ENCODE peak calls at places on chromosomes 2 and 18, in six cellular contexts. J is right atrium auricular region, E is left lung, Q is cardiac muscle cell, N is A549, W is NT2/D1. V is an unnamed sample. For H3K9me3, the result is how much of the 10 kb centered on the place peaks cover.

GRCh38 chr2:207474871-207475485 is 54.8 kb upstream of the CREB1 start:
- DNase-seq in J (no peak), Q (peak), N (no peak), W (peak), E (no peak), V (peak)

GRCh38 chr2:179264238-179265081 is at the start of gene SESTD1:
- DNase-seq in E (peak), J (no peak), N (peak), W (peak), Q (peak), V (peak)

GRCh38 chr2:205680067-205680466 is 2.2 kb upstream of the NRP2 start:
- DNase-seq in J (no peak), W (peak), Q (peak), N (peak), E (no peak), V (peak)

GRCh38 chr2:147495741-147496140 is 349.1 kb upstream of the ACVR2A start:
- DNase-seq in E (no peak), W (no peak), Q (no peak), J (no peak), N (no peak), V (no peak)

GRCh38 chr2:2846379-2847130 is 515.5 kb upstream of the MYT1L start:
- DNase-seq in E (no peak), Q (peak), N (no peak), J (no peak), W (no peak), V (no peak)

GRCh38 chr18:48004577-48004976 is 74.1 kb upstream of the SMAD2 start:
- DNase-seq in Q (no peak), W (no peak), E (no peak), N (no peak), J (no peak), V (no peak)

GRCh38 chr2:12110074-12110473 is 363.6 kb downstream of the LPIN1 start:
- DNase-seq in Q (no peak), E (no peak), N (no peak), J (no peak), W (no peak), V (peak)

GRCh38 chr2:17912266-17912691 is 33.8 kb downstream of the KCNS3 start:
- DNase-seq in N (no peak), Q (peak), E (no peak), W (no peak), J (no peak), V (no peak)

GRCh38 chr2:182821172-182821571 is 45.3 kb downstream of the FRZB start:
- DNase-seq in E (no peak), Q (no peak), J (no peak), W (no peak), N (no peak), V (no peak)

GRCh38 chr18:10973579-10974260 is 175.6 kb downstream of the PIEZO2 start:
- DNase-seq in Q (no peak), J (no peak), W (no peak), N (peak), E (no peak), V (no peak)

GRCh38 chr2:109611467-109612095 is 2.2 kb downstream of the SEPTIN10 start:
- DNase-seq in E (no peak), N (no peak), W (no peak), J (no peak), Q (no peak), V (no peak)

GRCh38 chr2:226772389-226773179 is 27.0 kb downstream of the IRS1 start:
- DNase-seq in Q (peak), N (no peak), W (no peak), J (no peak), E (no peak), V (no peak)

GRCh38 chr2:75558786-75559428 is 1.8 kb downstream of the EVA1A start:
- DNase-seq in Q (no peak), J (no peak), W (no peak), N (no peak), E (no peak), V (peak)

GRCh38 chr18:49023938-49024341 is 73.2 kb upstream of the SMAD7 start:
- DNase-seq in Q (no peak), N (no peak), J (peak), W (no peak), E (no peak), V (no peak)

GRCh38 chr2:54558188-54558975 is 102.3 kb downstream of the SPTBN1 start:
- DNase-seq in W (peak), Q (peak), E (peak), N (peak), J (peak), V (peak)

GRCh38 chr2:20479835-20480234 is 33.0 kb downstream of the RHOB start:
- DNase-seq in J (no peak), Q (no peak), W (no peak), E (no peak), N (no peak), V (no peak)

GRCh38 chr2:181203412-181203811 is 223.0 kb downstream of the UBE2E3 start:
- DNase-seq in Q (no peak), N (peak), W (peak), J (no peak), E (no peak), V (no peak)

GRCh38 chr2:108399479-108399878 is 21.7 kb downstream of the SULT1C4 start:
- DNase-seq in N (no peak), E (no peak), W (no peak), J (no peak), Q (no peak), V (no peak)

GRCh38 chr18:50662177-50662576 is 102.3 kb downstream of the MAPK4 start:
- DNase-seq in E (no peak), Q (no peak), J (no peak), N (no peak), W (no peak), V (no peak)

GRCh38 chr18:36673452-36673851 is 155.3 kb downstream of the TPGS2 start:
- DNase-seq in E (no peak), J (no peak), Q (no peak), N (no peak), W (no peak), V (no peak)

GRCh38 chr2:3461781-3462492 is 57.4 kb downstream of the ADI1 start:
- DNase-seq in J (no peak), Q (peak), N (peak), W (no peak), E (peak), V (peak)

GRCh38 chr18:23401400-23402347 is 51.4 kb upstream of the RIOK3 start:
- DNase-seq in E (no peak), Q (peak), J (no peak), N (no peak), W (peak), V (no peak)

GRCh38 chr18:31197676-31198075 is 35.0 kb upstream of the DSC1 start:
- DNase-seq in E (no peak), Q (no peak), N (peak), W (no peak), J (no peak), V (no peak)

GRCh38 chr2:233480490-233481202 is 85.9 kb downstream of the USP40 start:
- DNase-seq in J (no peak), E (peak), N (no peak), W (no peak), Q (no peak), V (no peak)

GRCh38 chr2:208880171-208880570 is 473.6 kb downstream of the PTH2R start:
- DNase-seq in Q (no peak), E (no peak), N (no peak), W (no peak), J (no peak), V (no peak)

GRCh38 chr2:10438688-10439087 is 9.4 kb downstream of the ODC1 start:
- DNase-seq in W (no peak), E (no peak), Q (no peak), N (no peak), J (no peak), V (no peak)

GRCh38 chr2:218867900-218868299 is 8.3 kb downstream of the WNT6 start:
- DNase-seq in J (no peak), W (no peak), N (no peak), E (no peak), Q (no peak), V (no peak)

GRCh38 chr2:206527153-206527552 is 83.8 kb downstream of the ADAM23 start:
- DNase-seq in J (no peak), W (no peak), E (no peak), Q (no peak), N (no peak), V (no peak)

GRCh38 chr2:62596061-62596658 is 90.2 kb upstream of the TMEM17 start:
- DNase-seq in E (no peak), W (no peak), J (no peak), N (no peak), Q (no peak), V (no peak)

GRCh38 chr2:28401948-28402550 is 9.4 kb downstream of the FOSL2 start:
- DNase-seq in N (no peak), W (no peak), E (peak), J (no peak), Q (no peak), V (no peak)

GRCh38 chr2:32977228-32977758 is 30.5 kb downstream of the LTBP1 start:
- DNase-seq in E (no peak), N (no peak), W (no peak), Q (no peak), J (peak), V (no peak)

GRCh38 chr18:78727057-78727739 is 252.4 kb upstream of the SALL3 start:
- DNase-seq in Q (no peak), J (no peak), N (no peak), W (no peak), E (no peak), V (no peak)

GRCh38 chr18:78729099-78729467 is 250.5 kb upstream of the SALL3 start:
- DNase-seq in Q (no peak), J (no peak), E (no peak), W (no peak), N (no peak), V (no peak)

GRCh38 chr18:78726326-78727056 is 253.1 kb upstream of the SALL3 start:
- DNase-seq in J (no peak), N (no peak), W (no peak), Q (no peak), E (no peak), V (no peak)

GRCh38 chr18:78728301-78729098 is 251.1 kb upstream of the SALL3 start:
- DNase-seq in E (no peak), N (no peak), W (no peak), J (no peak), Q (no peak), V (no peak)

GRCh38 chr18:78727877-78728276 is 251.7 kb upstream of the SALL3 start:
- DNase-seq in J (no peak), E (no peak), N (no peak), Q (no peak), W (no peak), V (no peak)
- H3K9me3 ChIP-seq in J (under half), E (under half), N (under half), Q (under half), W (under half), V (under half)

DNA sequence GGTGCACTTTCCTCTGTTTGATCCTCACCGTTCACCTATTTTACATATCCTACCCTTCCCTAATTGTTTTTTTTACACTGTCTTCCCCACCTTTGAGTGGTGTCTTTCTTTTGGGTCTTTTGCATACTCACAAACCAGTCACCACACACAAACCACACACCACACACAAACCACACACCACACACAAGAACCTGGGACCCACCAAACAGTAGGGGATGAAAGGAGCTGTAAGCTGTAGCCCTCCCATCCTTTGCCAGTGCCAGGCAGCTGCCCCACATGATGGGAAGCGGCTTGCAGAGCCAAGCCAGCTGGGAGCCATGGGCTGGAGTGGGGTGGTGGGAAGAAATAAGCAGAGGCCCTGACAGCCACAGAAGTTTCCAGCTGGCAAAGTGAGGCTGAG is 38.9 kb upstream of the MSH6 start:
- DNase-seq in J (no peak), N (no peak), W (no peak), Q (no peak), E (no peak), V (peak)
- H3K9me3 ChIP-seq in J (under half), N (under half), W (under half), Q (under half), E (under half), V (under half)

GRCh38 chr18:37958499-37958898 is 392.9 kb upstream of the CELF4 start:
- DNase-seq in N (no peak), Q (no peak), J (no peak), W (no peak), E (no peak), V (no peak)
- H3K9me3 ChIP-seq in N (under half), Q (under half), J (under half), W (under half), E (under half), V (under half)

DNA sequence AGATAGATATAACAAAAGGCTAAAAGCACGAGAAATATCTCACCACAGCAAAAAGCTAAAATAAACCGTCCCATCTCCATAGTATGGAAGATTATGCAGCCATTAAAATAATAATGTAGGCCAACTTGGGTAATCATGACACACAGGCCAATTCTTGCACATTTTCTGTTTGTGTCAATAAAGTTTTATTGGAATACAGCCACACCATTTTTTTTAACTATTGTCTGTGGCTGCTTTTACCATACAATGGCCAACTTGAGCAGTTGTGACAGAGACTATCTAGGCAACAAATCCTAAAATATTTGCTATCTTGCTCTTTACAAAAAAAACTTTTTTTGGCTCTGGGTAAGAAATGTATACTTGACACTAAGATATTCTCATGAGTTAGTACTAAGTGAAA is 212.5 kb downstream of the LRRTM4 start:
- DNase-seq in E (no peak), J (no peak), N (no peak), W (no peak), Q (no peak), V (no peak)
- H3K9me3 ChIP-seq in E (under half), J (under half), N (under half), W (under half), Q (under half), V (under half)

GRCh38 chr2:89818873-89819272 is 1127.4 kb downstream of the RPIA start:
- DNase-seq in N (no peak), J (no peak), E (no peak), W (no peak), Q (no peak), V (no peak)
- H3K9me3 ChIP-seq in N (under half), J (half or more), E (half or more), W (half or more), Q (half or more), V (half or more)

GRCh38 chr18:71001597-71001996 is 712.8 kb downstream of the SOCS6 start:
- DNase-seq in J (no peak), N (no peak), Q (no peak), E (no peak), W (no peak), V (no peak)
- H3K9me3 ChIP-seq in J (under half), N (under half), Q (under half), E (under half), W (under half), V (under half)

DNA sequence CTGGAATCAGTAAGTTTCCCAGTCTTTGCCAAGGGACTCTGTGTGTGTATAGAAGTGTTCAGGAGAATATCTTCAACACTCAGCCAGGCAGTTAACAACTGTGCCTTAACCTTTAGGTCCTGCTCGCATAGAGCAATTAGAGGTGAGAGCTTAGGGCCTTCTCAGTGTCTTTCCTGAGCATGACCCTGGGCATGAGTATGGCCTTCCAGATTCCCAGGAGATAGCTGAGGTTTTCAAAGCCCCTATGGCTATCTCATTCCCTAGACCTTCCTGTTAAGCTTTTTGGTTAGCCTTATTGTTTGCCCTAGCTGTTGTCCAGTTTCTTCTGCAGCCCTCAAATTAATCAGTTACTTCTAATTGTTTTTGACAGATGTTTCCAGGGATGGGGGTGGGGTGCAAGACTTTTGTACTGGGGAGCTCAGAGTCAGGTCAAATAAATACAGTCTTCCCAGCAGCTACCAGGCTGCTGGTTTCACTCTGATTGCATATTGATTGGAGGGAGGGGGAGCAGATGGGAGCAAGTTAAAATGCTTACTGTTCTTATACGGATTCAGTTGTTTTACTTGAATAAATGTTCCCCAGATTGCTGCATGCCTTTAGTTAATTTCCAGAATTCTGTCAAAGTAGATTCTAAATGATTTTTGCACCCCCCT is 23.1 kb downstream of the PDK1 start:
- DNase-seq in J (no peak), W (no peak), Q (no peak), E (no peak), N (no peak), V (no peak)
- H3K9me3 ChIP-seq in J (under half), W (under half), Q (under half), E (under half), N (under half), V (under half)

DNA sequence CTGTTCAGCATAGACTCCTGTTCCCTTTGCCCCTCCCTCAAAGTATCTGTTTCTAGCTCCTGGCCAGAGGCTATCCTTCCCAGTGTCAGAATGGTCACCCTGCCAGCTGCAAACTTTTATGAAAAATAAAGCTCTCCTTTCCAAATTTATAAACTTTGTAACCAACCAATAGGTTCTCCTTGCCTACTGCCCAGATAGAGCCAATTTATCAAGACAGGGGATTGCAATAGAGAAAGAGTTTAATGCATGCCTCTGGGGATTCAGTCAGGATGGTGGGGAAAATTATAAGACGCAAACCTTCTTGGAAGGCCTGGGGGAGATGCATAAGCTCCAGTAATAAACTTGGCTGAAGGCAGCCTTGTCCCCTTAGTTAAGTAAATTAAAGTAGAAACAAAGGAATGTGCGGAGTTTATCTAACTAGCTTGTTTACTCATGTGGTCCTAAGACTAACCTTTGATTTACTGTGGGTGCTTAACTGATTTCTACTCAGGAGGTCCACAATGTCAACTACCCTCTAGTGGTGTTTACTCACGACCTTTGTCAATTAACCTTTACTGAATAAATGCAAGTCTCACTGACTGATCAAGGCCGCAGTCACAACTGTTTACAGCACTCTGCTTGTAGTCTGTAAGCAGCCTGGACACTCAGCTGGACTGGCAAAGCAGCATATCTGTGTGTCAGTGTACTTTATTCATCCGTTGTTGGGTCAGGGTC is 42.9 kb upstream of the PDK1 start:
- DNase-seq in J (no peak), W (no peak), E (no peak), Q (no peak), N (no peak), V (no peak)
- H3K9me3 ChIP-seq in J (under half), W (under half), E (under half), Q (under half), N (under half), V (under half)

DNA sequence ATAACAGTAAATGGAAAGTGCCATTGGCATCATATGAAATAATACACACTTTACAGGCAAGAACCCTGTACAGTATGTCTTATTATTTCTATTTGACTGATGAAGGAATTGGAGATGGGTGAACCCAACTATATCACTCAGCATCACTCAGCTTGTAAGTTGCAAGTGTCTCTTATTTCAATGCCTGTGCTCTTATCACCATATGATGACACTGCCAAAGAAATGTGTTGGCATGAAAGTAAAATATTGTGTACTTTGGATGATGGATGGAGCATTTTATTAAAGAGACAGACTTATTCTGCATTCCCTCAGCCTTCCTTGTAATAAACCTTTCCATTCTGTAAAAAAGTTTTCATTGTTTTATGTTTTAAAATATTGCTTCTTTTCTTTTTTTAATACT is 927.5 kb upstream of the VRK2 start:
- DNase-seq in W (no peak), E (no peak), N (no peak), J (no peak), Q (no peak), V (no peak)
- H3K9me3 ChIP-seq in W (under half), E (under half), N (under half), J (under half), Q (under half), V (under half)

GRCh38 chr2:196657332-196657731 is 17.8 kb downstream of the CCDC150 start:
- DNase-seq in Q (no peak), W (no peak), N (no peak), E (no peak), J (no peak), V (no peak)

GRCh38 chr2:196652869-196653268 is 13.4 kb downstream of the CCDC150 start:
- DNase-seq in N (no peak), E (no peak), Q (no peak), W (peak), J (no peak), V (no peak)

GRCh38 chr2:196649202-196649601 is 9.7 kb downstream of the CCDC150 start:
- DNase-seq in Q (no peak), J (no peak), N (no peak), W (no peak), E (no peak), V (no peak)

GRCh38 chr2:196651387-196652094 is 12.0 kb downstream of the CCDC150 start:
- DNase-seq in E (no peak), Q (no peak), N (no peak), J (no peak), W (no peak), V (no peak)

GRCh38 chr2:196653843-196654242 is 14.3 kb downstream of the CCDC150 start:
- DNase-seq in N (no peak), J (no peak), W (no peak), E (no peak), Q (no peak), V (no peak)
- H3K9me3 ChIP-seq in N (under half), J (under half), W (half or more), E (half or more), Q (under half), V (under half)

V was measured in DND-41.